ENCODE peak calls at places on chromosomes 1 and 21, in six cellular contexts. B is endodermal cell; W is NT2/D1; O is HCT116; G is suprapubic skin; X is CD8-positive, alpha-beta memory T cell. Q is an unnamed sample.

GRCh38 chr1:226429051-226429461 is 21.2 kb upstream of the PARP1 start:
- DNase-seq in B (peak; percentile 66), W (no peak), O (no peak), G (no peak), X (no peak), Q (peak; percentile 14)

GRCh38 chr1:224734261-224734935 is 118.3 kb downstream of the CNIH3 start:
- DNase-seq in B (peak; percentile 86), W (peak; percentile 46), O (no peak), G (no peak), X (no peak), Q (no peak)

GRCh38 chr1:86788300-86789206 is 84.2 kb downstream of the SH3GLB1 start:
- DNase-seq in B (no peak), W (no peak), O (no peak), G (no peak), X (no peak), Q (no peak)

GRCh38 chr1:66284746-66285145 is 249.2 kb upstream of the SGIP1 start:
- DNase-seq in B (no peak), W (no peak), O (no peak), G (no peak), X (no peak), Q (no peak)

GRCh38 chr1:109714661-109715372 is 2.8 kb downstream of the GSTM5 start:
- DNase-seq in B (no peak), W (no peak), O (no peak), G (no peak), X (no peak), Q (no peak)

GRCh38 chr1:107091418-107091817 is 34.9 kb downstream of the PRMT6 start:
- DNase-seq in B (no peak), W (no peak), O (no peak), G (no peak), X (no peak), Q (no peak)

GRCh38 chr21:25369524-25370300 is 237.6 kb downstream of the MRPL39 start:
- DNase-seq in B (no peak), W (no peak), O (no peak), G (no peak), X (no peak), Q (no peak)

GRCh38 chr1:245168090-245168489 is 13.3 kb downstream of the KIF26B start:
- DNase-seq in B (no peak), W (no peak), O (no peak), G (no peak), X (no peak), Q (no peak)

GRCh38 chr1:38559180-38559874 is 300.2 kb downstream of the RRAGC start:
- DNase-seq in B (peak; percentile 65), W (no peak), O (no peak), G (no peak), X (peak; percentile 91), Q (peak; percentile 82)

GRCh38 chr1:79646885-79647284 is 640.4 kb upstream of the ADGRL4 start:
- DNase-seq in B (peak; percentile 55), W (peak; percentile 23), O (no peak), G (no peak), X (no peak), Q (no peak)

GRCh38 chr1:170145691-170146676 is at the start of gene NTMT2:
- DNase-seq in B (peak; percentile 96), W (peak; percentile 94), O (no peak), G (no peak), X (no peak), Q (no peak)

GRCh38 chr1:67688526-67689219 is 3.7 kb downstream of the GADD45A start:
- DNase-seq in B (peak; percentile 66), W (no peak), O (no peak), G (no peak), X (no peak), Q (no peak)

GRCh38 chr1:114032271-114033218 is 53.3 kb downstream of the OLFML3 start:
- DNase-seq in B (peak; percentile 82), W (no peak), O (no peak), G (no peak), X (no peak), Q (no peak)

GRCh38 chr1:111895456-111895855 is 94.0 kb downstream of the KCND3 start:
- DNase-seq in B (peak; percentile 50), W (no peak), O (no peak), G (peak; percentile 67), X (no peak), Q (no peak)

GRCh38 chr1:28035420-28035819 is 53.0 kb downstream of the EYA3 start:
- DNase-seq in B (no peak), W (no peak), O (no peak), G (no peak), X (no peak), Q (no peak)
- H3K4me3 ChIP-seq in B (no peak overlapping the region), W (no peak overlapping the region), O (no peak overlapping the region), G (no peak overlapping the region), X (no peak overlapping the region), Q (no peak overlapping the region)

GRCh38 chr1:55046871-55047270 is 7.5 kb downstream of the PCSK9 start:
- DNase-seq in B (no peak), W (no peak), O (no peak), G (peak; percentile 58), X (no peak), Q (no peak)
- H3K4me1 ChIP-seq in B (peaks cover 5% of the 10 kb centered on the region), W (peaks cover 10% of the 10 kb centered on the region), O (no peaks in the 10 kb centered on the region), G (peaks cover 13% of the 10 kb centered on the region), X (no peaks in the 10 kb centered on the region), Q (no peaks in the 10 kb centered on the region)

DNA sequence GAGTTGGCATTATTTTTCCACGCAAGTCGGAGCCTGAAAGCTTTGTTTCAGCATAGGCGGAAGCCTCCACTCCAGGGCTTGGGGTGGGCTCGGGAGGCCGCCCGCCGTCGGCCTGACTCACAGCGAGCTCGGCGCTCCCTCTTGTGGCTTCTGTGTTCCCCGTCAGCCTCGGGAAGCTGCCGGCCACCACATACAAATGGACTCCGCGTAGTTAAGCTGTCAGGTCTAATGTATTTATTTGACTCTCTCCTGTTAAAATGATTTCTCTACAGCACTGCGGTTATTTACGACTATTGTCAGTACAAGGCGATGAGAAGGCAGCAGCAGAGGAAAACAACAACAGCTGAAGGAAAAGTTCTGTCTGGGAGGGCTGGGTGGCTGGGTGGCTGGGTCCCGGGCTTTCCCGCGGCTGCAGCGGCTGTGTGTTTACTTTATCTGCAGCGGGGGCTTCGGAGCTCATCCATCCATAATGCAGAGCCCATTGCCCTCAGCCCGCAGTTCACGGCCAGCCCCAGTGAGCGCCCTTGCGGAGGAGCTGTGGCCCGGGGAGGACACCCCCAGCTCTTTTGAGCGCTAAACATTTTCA is 375.7 kb upstream of the CAMK1G start:
- DNase-seq in B (peak; percentile 93), W (peak; percentile 88), O (no peak), G (no peak), X (no peak), Q (no peak)
- H3K4me3 ChIP-seq in B (peak overlapping the region; percentile 76), W (peak overlapping the region; percentile 43), O (no peak overlapping the region), G (peak overlapping the region; percentile 25), X (no peak overlapping the region), Q (no peak overlapping the region)

DNA sequence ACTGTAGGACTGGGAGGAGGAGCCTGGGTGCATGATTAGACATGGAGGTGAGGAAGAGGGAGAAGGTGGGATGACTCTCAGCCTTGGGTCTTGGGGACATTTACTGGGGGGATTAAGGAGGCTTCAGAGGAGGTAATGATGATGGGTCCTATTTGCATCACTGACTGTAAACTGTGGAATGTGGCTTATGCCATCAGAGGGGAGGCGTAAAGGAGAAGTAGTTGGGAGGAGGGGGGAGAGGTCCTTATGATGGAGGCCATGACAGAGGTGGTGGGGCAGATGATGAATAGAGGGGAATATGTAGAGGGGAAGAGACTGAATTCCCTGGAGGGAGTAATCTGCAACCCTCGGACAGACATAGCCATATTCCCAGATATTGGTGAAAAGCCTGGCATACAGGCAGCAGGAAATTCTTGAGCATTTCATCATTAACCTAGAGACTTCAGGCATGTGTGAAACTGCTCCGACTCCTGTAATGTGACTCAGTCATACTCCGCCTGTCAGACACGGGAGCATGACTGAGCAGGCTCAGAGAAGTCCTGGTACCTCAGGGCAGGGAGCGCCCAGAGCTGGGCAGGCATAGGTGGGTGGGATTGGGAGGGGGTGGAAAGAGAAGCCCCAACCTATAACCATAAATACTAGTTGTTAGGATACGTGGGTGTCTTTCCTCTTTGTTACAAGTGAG is 8.0 kb upstream of the LCE5A start:
- DNase-seq in B (no peak), W (no peak), O (no peak), G (no peak), X (no peak), Q (no peak)
- H3K4me1 ChIP-seq in B (no peaks in the 10 kb centered on the region), W (no peaks in the 10 kb centered on the region), O (peaks cover 6% of the 10 kb centered on the region), G (peaks cover 8% of the 10 kb centered on the region), X (no peaks in the 10 kb centered on the region), Q (no peaks in the 10 kb centered on the region)

DNA sequence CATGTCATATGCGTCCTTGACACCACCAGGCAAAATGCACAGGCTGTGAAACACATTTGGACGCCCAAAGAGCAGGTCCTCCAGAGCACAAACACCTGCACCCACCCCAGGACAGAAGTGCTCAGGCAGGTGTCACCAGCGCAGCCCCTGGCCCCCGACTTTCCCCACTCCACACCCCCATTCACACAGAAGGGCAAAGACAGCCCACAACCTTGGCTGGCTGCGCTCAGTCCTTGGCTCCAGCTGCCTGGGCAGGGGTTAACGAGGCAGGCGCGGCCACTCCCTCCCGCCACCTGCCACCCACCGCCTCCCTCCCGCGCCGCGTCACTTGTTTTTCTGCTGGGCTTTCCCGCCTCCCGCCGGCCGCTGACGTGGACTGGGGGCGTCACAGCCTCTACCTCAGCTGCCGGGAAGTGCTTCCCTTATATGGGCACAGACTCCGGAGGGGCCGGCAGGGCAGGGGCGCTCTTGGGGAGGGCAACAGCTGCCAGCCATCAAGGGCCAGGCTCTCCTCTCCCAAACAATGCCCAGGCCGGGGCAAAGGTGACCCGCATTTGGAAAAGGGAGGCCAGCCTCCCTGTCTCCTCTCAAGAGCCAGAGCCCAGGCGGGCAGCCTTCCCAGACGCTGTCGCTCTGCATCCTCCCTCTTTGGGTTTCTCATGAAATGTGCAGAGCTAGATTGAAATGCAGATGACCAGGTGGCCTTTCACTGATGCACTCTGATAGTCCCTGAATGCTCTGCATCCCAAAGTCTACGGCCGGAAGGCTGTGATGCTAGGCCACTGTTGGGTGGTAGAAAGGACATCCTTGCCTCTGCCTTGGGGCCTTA is 14.8 kb upstream of the BTG2 start:
- DNase-seq in B (peak; percentile 98), W (peak; percentile 91), O (no peak), G (peak; percentile 97), X (peak; percentile 98), Q (peak; percentile 94)
- H3K4me3 ChIP-seq in B (peak overlapping the region; percentile 61), W (no peak overlapping the region), O (no peak overlapping the region), G (peak overlapping the region; percentile 36), X (peak overlapping the region; percentile 76), Q (peak overlapping the region; percentile 61)

DNA sequence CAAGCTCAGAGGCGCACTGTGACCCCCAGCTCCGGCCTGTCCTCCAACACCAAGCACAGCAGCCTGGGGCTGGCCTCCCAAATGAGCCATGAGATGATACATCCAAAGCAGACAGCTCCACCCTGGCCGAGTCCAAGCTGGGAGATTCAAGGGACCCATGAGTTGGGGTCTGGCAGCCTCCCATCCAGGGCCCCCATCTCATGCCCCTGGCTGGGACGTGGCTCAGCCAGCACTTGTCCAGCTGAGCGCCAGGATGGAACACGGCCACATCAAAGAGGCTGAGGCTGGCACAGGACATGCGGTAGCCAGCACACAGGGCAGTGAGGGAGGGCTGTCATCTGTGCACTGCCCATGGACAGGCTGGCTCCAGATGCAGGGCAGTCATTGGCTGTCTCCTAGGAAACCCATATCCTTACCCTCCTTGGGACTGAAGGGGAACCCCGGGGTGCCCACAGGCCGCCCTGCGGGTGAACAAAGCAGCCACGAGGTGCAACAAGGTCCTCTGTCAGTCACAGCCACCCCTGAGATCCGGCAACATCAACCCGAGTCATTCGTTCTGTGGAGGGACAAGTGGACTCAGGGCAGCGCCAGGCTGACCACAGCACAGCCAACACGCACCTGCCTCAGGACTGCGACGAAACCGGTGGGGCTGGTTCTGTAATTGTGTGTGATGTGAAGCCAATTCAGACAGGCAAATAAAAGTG is 29.1 kb downstream of the SLC19A1 start:
- DNase-seq in B (peak; percentile 47), W (no peak), O (no peak), G (peak; percentile 76), X (peak; percentile 18), Q (no peak)
- H3K4me1 ChIP-seq in B (no peaks in the 10 kb centered on the region), W (peaks cover 30% of the 10 kb centered on the region), O (no peaks in the 10 kb centered on the region), G (no peaks in the 10 kb centered on the region), X (no peaks in the 10 kb centered on the region), Q (no peaks in the 10 kb centered on the region)

Q was measured in CD8-positive, alpha-beta T cell.